ENCODE peak calls at places on chromosome 10, in four cellular contexts. I is fibroblast of lung, S is spleen, Z is pancreas. K is an unnamed sample.
A peak's percentile ranks its signal among the peaks of the same experiment; 100 is the strongest.

GRCh38 chr10:70494966-70495365 is 16.4 kb downstream of the PALD1 start:
- DNase-seq in I (no peak), S (peak; percentile 87), Z (no peak), K (no peak)

GRCh38 chr10:22314852-22315251 is 1.3 kb upstream of the COMMD3 start:
- DNase-seq in I (no peak), S (no peak), Z (no peak), K (no peak)

GRCh38 chr10:119408969-119409371 is 133.5 kb downstream of the RGS10 start:
- DNase-seq in I (no peak), S (no peak), Z (no peak), K (no peak)

GRCh38 chr10:3636356-3637181 is 148.4 kb downstream of the KLF6 start:
- DNase-seq in I (peak; percentile 83), S (no peak), Z (no peak), K (no peak)

GRCh38 chr10:88553116-88553752 is 29.9 kb downstream of the RNLS start:
- DNase-seq in I (peak; percentile 73), S (no peak), Z (no peak), K (peak; percentile 33)

GRCh38 chr10:14466256-14466655 is 135.5 kb upstream of the FRMD4A start:
- DNase-seq in I (peak; percentile 92), S (no peak), Z (no peak), K (no peak)

GRCh38 chr10:71999360-72000072 is 35.3 kb downstream of the CHST3 start:
- DNase-seq in I (peak; percentile 76), S (peak; percentile 77), Z (no peak), K (no peak)

GRCh38 chr10:93447970-93448369 is 34.2 kb downstream of the MYOF start:
- DNase-seq in I (no peak), S (no peak), Z (no peak), K (no peak)

GRCh38 chr10:58976254-58976653 is 200.2 kb upstream of the PHYHIPL start:
- DNase-seq in I (no peak), S (no peak), Z (no peak), K (no peak)

GRCh38 chr10:6035926-6036575 is 26.1 kb downstream of the IL2RA start:
- DNase-seq in I (no peak), S (no peak), Z (no peak), K (no peak)

GRCh38 chr10:99660662-99661369 is 1.5 kb downstream of the ENTPD7 start:
- DNase-seq in I (peak; percentile 31), S (no peak), Z (no peak), K (no peak)

GRCh38 chr10:43375401-43376020 is 4.1 kb downstream of the FXYD4 start:
- DNase-seq in I (no peak), S (peak; percentile 35), Z (no peak), K (no peak)

GRCh38 chr10:95425592-95426465 is 135.0 kb upstream of the PDLIM1 start:
- DNase-seq in I (no peak), S (no peak), Z (no peak), K (no peak)
- H3K27ac ChIP-seq in I (no peak overlapping the region), S (no peak overlapping the region), Z (no peak overlapping the region), K (no peak overlapping the region)

DNA sequence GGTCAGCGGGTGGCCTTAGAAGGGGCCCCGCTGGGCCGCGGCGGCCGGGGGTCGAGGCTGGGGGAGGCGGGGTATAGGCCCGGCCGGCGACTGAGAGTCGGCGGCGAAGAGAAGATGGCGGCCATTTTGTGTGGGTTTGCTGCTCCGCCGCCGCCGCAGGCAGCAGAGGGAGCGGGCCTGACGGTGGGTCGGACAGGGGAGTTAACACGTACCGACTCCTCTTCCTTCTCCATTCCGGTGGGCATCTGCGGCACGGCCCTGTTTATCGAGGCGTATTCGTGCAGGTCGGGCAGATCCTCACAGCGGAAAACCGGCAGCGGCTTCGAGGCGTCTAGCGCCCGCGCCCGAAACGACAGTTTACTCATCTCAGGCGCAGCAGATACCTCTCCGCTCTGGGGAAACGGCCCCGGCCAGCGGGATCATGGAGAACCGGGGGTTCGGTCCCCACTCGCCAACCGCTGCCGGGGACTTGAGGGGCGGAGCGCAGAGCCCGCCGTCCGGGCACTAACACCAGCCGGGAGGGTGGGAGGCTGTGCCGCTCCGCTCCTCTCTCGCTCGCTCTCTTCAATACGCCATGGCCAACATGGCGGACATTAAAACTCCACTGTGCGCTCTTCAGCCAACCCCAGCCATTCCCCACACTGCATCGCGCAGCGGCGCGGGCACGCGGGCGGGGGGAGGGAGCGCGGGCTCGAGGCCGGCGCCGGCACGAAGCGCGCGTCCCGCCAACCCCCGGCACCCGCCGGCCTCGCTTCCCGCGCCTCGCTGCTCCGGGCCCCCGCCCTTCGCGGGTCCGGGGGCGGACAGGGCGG is at the start of gene EPC1:
- DNase-seq in I (peak; percentile 83), S (peak; percentile 98), Z (peak; percentile 84), K (peak; percentile 80)
- H3K4me1 ChIP-seq in I (no peaks in the 10 kb centered on the region), S (peaks cover 85% of the 10 kb centered on the region), Z (peaks cover 24% of the 10 kb centered on the region), K (peaks cover 57% of the 10 kb centered on the region)

DNA sequence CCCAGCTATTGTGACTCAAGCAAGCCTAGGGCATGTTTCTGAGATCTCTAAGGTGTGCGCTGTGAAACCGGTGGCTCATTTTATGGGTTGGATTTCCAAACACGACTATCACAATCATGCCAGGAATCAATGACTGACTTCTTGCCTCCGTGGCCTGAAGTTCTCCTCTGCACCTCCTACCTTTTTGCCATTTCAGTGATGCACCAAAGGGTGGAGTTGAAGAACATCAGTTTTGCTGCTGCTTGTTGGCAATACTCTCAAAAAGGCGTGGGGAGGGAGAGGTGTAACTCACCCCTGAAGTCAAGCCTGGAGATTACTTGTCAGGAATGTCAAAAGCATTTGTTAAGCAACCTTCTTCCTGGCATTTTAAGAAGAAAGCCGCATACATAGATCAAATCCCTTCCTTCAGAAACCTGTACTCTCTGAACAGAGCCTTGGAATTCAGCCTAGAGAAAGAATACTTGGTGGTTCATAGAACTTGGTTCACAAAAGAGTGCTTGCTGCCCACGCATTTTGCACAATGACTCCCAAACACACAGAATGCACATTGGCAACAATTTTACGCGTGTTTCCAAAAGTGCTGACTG is 41.0 kb downstream of the KIAA1217 start:
- DNase-seq in I (peak; percentile 93), S (no peak), Z (no peak), K (no peak)
- H3K27ac ChIP-seq in I (no peak overlapping the region), S (no peak overlapping the region), Z (no peak overlapping the region), K (no peak overlapping the region)

GRCh38 chr10:124287071-124287685 is 131.5 kb downstream of the OAT start:
- DNase-seq in I (no peak), S (peak; percentile 42), Z (peak; percentile 7), K (no peak)
- H3K4me1 ChIP-seq in I (no peaks in the 10 kb centered on the region), S (peaks cover 48% of the 10 kb centered on the region), Z (no peaks in the 10 kb centered on the region), K (no peaks in the 10 kb centered on the region)

GRCh38 chr10:12946372-12946771 is 55.1 kb downstream of the CCDC3 start:
- DNase-seq in I (no peak), S (no peak), Z (no peak), K (no peak)
- H3K27ac ChIP-seq in I (no peak overlapping the region), S (no peak overlapping the region), Z (no peak overlapping the region), K (no peak overlapping the region)

GRCh38 chr10:79318369-79318768 is 28.9 kb upstream of the PPIF start:
- DNase-seq in I (no peak), S (peak; percentile 80), Z (no peak), K (no peak)

GRCh38 chr10:79320785-79321493 is 26.3 kb upstream of the PPIF start:
- DNase-seq in I (peak; percentile 84), S (no peak), Z (no peak), K (no peak)

GRCh38 chr10:79321494-79321882 is 25.8 kb upstream of the PPIF start:
- DNase-seq in I (no peak), S (peak; percentile 71), Z (no peak), K (no peak)

GRCh38 chr10:79316671-79317431 is 30.4 kb upstream of the PPIF start:
- DNase-seq in I (peak; percentile 14), S (peak; percentile 80), Z (no peak), K (no peak)

DNA sequence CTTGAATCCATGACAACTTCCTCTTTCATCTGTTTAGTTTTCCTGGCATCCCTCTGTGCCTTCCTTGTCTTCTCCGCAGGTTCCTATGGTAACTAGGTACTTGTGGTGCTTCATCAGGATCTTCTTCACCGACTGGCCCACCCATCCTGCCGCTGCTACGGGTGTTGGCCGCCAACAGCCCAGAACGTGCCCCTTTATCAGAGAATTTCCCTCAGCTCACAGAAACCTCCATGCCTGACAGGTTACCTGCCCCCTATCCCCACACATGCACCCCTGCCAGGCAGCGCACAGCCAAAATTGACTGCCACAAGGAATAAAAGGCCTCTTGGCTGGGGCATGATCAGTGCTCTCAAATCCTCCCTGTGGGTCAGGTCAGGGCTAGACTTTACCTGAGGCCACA is 27.9 kb upstream of the PPIF start:
- DNase-seq in I (no peak), S (peak; percentile 66), Z (no peak), K (no peak)
- H3K4me1 ChIP-seq in I (peaks cover 35% of the 10 kb centered on the region), S (peaks cover 84% of the 10 kb centered on the region), Z (no peaks in the 10 kb centered on the region), K (peaks cover 85% of the 10 kb centered on the region)

GRCh38 chr10:35705671-35706070 is 63.6 kb upstream of the FZD8 start:
- DNase-seq in I (no peak), S (no peak), Z (no peak), K (no peak)
- H3K27ac ChIP-seq in I (no peak overlapping the region), S (no peak overlapping the region), Z (no peak overlapping the region), K (no peak overlapping the region)

K was measured in CD8-positive, alpha-beta memory T cell.